ENCODE peak calls at places on chromosomes 13 and 19, in seven cellular contexts. K, C, S, W, A, F and L are unnamed samples.

GRCh38 chr19:58434217-58434616 is 5.7 kb downstream of the ZNF132 start:
- DNase-seq in K (no peak), C (no peak), S (no peak), W (peak; percentile 26), A (no peak), F (no peak), L (no peak)

GRCh38 chr13:37995052-37995451 is 125.5 kb upstream of the TRPC4 start:
- DNase-seq in K (no peak), C (no peak), S (no peak), W (peak; percentile 8), A (peak; percentile 59), F (no peak), L (no peak)

GRCh38 chr13:30702006-30702405 is 33.3 kb upstream of the ALOX5AP start:
- DNase-seq in K (no peak), C (no peak), S (no peak), W (no peak), A (no peak), F (no peak), L (no peak)

GRCh38 chr19:52962394-52963228 is at the start of gene ZNF816:
- DNase-seq in K (peak; percentile 82), C (peak; percentile 94), S (peak; percentile 99), W (peak; percentile 99), A (peak; percentile 99), F (peak; percentile 99), L (peak; percentile 99)

GRCh38 chr13:102591988-102592781 is 4.6 kb upstream of the TPP2 start:
- DNase-seq in K (peak; percentile 46), C (peak; percentile 38), S (peak; percentile 69), W (peak; percentile 92), A (peak; percentile 84), F (peak; percentile 89), L (peak; percentile 68)

GRCh38 chr19:14577885-14578427 is 4.9 kb upstream of the CLEC17A start:
- DNase-seq in K (no peak), C (no peak), S (no peak), W (no peak), A (peak; percentile 35), F (no peak), L (no peak)

GRCh38 chr19:15432018-15432494 is 13.3 kb upstream of the AKAP8L start:
- DNase-seq in K (no peak), C (no peak), S (no peak), W (peak; percentile 46), A (peak; percentile 47), F (no peak), L (no peak)

GRCh38 chr13:79631260-79631659 is 150.3 kb downstream of the NDFIP2 start:
- DNase-seq in K (peak; percentile 5), C (no peak), S (no peak), W (peak; percentile 94), A (no peak), F (no peak), L (no peak)

GRCh38 chr19:47226426-47227346 is 4.3 kb downstream of the BBC3 start:
- DNase-seq in K (peak; percentile 90), C (peak; percentile 39), S (peak; percentile 45), W (peak; percentile 89), A (peak; percentile 66), F (peak; percentile 91), L (peak; percentile 84)

GRCh38 chr19:42764836-42765235 is 642 bp downstream of the PSG8 start:
- DNase-seq in K (no peak), C (no peak), S (no peak), W (no peak), A (no peak), F (no peak), L (no peak)

GRCh38 chr13:38417727-38418126 is 68.1 kb downstream of the UFM1 start:
- DNase-seq in K (no peak), C (no peak), S (no peak), W (peak; percentile 49), A (peak; percentile 16), F (no peak), L (no peak)

DNA sequence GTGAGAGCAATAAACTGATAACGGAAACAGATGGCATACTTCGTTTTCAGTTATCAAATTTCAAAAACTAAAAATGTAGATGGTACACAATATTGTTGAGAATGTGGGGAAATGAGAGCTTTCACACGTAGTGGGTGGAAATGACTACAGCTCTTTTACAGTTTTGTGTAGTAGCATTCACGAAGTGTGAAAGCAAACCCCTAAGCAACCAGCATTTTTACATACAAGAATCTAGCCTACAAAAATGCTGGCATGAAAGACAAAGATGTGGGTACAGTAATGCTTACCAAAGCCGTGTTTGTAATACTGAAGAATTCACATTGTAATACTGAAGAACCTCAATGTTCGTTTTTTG is 6.3 kb upstream of the ZNF283 start:
- DNase-seq in K (no peak), C (no peak), S (no peak), W (no peak), A (no peak), F (no peak), L (no peak)
- H3K4me3 ChIP-seq in K (peak overlapping the region; percentile 42), C (peak overlapping the region; percentile 72), S (peak overlapping the region; percentile 43), W (peak overlapping the region; percentile 70), A (no peak overlapping the region), F (peak overlapping the region; percentile 41), L (peak overlapping the region; percentile 54)

GRCh38 chr13:26021516-26021915 is 30.3 kb downstream of the SHISA2 start:
- DNase-seq in K (no peak), C (no peak), S (no peak), W (no peak), A (no peak), F (no peak), L (no peak)
- H3K27ac ChIP-seq in K (peak overlapping the region; percentile 70), C (no peak overlapping the region), S (no peak overlapping the region), W (no peak overlapping the region), A (no peak overlapping the region), F (no peak overlapping the region), L (no peak overlapping the region)

DNA sequence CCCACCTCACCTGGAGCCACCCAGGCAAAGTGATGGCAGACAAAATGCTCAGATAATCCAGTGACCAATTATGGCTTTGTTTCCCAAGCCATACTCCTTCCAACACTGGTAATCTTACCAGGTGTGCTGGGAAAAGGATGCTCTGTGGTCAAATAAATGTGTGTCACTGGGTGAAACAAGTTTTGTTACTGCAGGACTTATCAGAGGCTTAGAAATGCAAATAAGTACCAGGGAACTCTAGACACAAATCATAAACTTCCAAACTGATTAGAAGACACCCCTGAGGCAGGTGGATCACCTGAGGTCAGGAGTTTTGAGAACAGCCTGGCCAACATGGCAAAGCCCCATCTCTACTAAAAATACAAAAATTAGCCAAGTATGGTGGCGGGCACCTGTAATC is 26.4 kb downstream of the PIN1 start:
- DNase-seq in K (no peak), C (no peak), S (no peak), W (no peak), A (no peak), F (no peak), L (no peak)
- H3K4me1 ChIP-seq in K (no peaks in the 10 kb centered on the region), C (no peaks in the 10 kb centered on the region), S (peaks cover 95% of the 10 kb centered on the region), W (no peaks in the 10 kb centered on the region), A (peaks cover 7% of the 10 kb centered on the region), F (no peaks in the 10 kb centered on the region), L (no peaks in the 10 kb centered on the region)

GRCh38 chr19:6443986-6444385 is 10.4 kb upstream of the SLC25A41 start:
- DNase-seq in K (no peak), C (no peak), S (no peak), W (no peak), A (no peak), F (no peak), L (no peak)

GRCh38 chr19:6448045-6448444 is 11.5 kb downstream of the SLC25A23 start:
- DNase-seq in K (no peak), C (no peak), S (no peak), W (no peak), A (no peak), F (no peak), L (no peak)

GRCh38 chr19:6442087-6442688 is 8.6 kb upstream of the SLC25A41 start:
- DNase-seq in K (no peak), C (no peak), S (no peak), W (no peak), A (no peak), F (no peak), L (no peak)

GRCh38 chr19:6450166-6450565 is 9.4 kb downstream of the SLC25A23 start:
- DNase-seq in K (no peak), C (no peak), S (no peak), W (no peak), A (no peak), F (no peak), L (no peak)

GRCh38 chr19:6446452-6446851 is 12.9 kb upstream of the SLC25A41 start:
- DNase-seq in K (no peak), C (no peak), S (no peak), W (no peak), A (no peak), F (no peak), L (no peak)
- H3K4me3 ChIP-seq in K (no peak overlapping the region), C (no peak overlapping the region), S (no peak overlapping the region), W (no peak overlapping the region), A (no peak overlapping the region), F (no peak overlapping the region), L (no peak overlapping the region)

DNA sequence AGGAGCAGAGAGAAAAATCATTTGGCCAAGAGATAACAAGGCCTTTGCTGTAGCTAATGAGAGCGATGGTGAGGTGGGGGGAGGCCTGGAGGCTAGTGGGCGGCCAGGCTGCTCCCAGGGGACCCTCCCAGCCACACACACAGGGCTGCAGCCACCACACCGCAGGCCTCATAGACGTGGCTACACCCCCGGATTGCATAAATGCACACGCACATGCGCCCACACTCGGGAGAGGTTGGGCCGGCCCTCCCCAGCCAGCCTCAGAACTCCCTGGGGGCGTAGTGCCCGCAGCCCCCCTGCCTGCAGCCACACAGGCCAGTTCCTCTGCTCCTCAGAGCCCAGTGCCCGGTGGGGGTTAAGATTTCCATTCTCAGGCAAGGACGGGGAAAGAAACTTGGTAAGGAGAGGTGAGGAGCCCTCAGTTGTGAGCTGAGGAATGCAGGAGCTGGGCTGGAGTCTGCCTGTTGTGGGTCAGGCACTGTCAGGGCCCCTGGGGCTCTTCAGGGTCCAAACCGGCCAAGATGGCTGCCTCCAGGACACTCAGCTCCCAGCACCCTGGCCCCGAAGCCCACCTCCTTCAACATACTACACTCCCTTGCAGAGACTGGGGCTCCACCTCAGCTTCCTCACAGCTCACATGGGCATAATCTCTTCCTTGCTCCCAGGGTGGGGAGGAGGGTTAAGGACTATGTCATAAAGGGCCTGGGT is 8.0 kb downstream of the PTH2 start:
- DNase-seq in K (no peak), C (no peak), S (no peak), W (peak; percentile 45), A (no peak), F (no peak), L (no peak)
- H3K27ac ChIP-seq in K (no peak overlapping the region), C (no peak overlapping the region), S (no peak overlapping the region), W (no peak overlapping the region), A (no peak overlapping the region), F (no peak overlapping the region), L (no peak overlapping the region)